ENCODE peak calls at places on chromosome 12, in nine cellular contexts. One of them, this sample, is unnamed.

GRCh38 chr12:32698285-32698684 is 19.2 kb downstream of the DNM1L start:
- DNase-seq in MM.1S: no peak
- DNase-seq in lower lobe of right lung: no peak
- DNase-seq in ascending aorta: no peak
- DNase-seq in GM12865: no peak
- DNase-seq in tibial artery: no peak
- DNase-seq in mammary epithelial cell: no peak
- DNase-seq in AG10803: no peak
- DNase-seq in BJ: no peak
- DNase-seq in this sample: peak

GRCh38 chr12:107681836-107682820 is 3.5 kb upstream of the PWP1 start:
- DNase-seq in MM.1S: no peak
- DNase-seq in lower lobe of right lung: no peak
- DNase-seq in ascending aorta: no peak
- DNase-seq in GM12865: no peak
- DNase-seq in tibial artery: no peak
- DNase-seq in mammary epithelial cell: no peak
- DNase-seq in AG10803: no peak
- DNase-seq in BJ: no peak
- DNase-seq in this sample: no peak

GRCh38 chr12:119744900-119745606 is 77.1 kb downstream of the PRKAB1 start:
- DNase-seq in MM.1S: no peak
- DNase-seq in lower lobe of right lung: no peak
- DNase-seq in ascending aorta: no peak
- DNase-seq in GM12865: no peak
- DNase-seq in tibial artery: no peak
- DNase-seq in mammary epithelial cell: no peak
- DNase-seq in AG10803: no peak
- DNase-seq in BJ: no peak
- DNase-seq in this sample: no peak

GRCh38 chr12:127398026-127398715 is 868.8 kb upstream of the TMEM132C start:
- DNase-seq in MM.1S: no peak
- DNase-seq in lower lobe of right lung: no peak
- DNase-seq in ascending aorta: no peak
- DNase-seq in GM12865: no peak
- DNase-seq in tibial artery: no peak
- DNase-seq in mammary epithelial cell: peak
- DNase-seq in AG10803: no peak
- DNase-seq in BJ: no peak
- DNase-seq in this sample: no peak

GRCh38 chr12:81077329-81077685 is 572 bp upstream of the ACSS3 start:
- DNase-seq in MM.1S: no peak
- DNase-seq in lower lobe of right lung: no peak
- DNase-seq in ascending aorta: no peak
- DNase-seq in GM12865: no peak
- DNase-seq in tibial artery: no peak
- DNase-seq in mammary epithelial cell: no peak
- DNase-seq in AG10803: peak
- DNase-seq in BJ: no peak
- DNase-seq in this sample: peak

GRCh38 chr12:26795899-26796298 is 37.1 kb downstream of the ITPR2 start:
- DNase-seq in MM.1S: no peak
- DNase-seq in lower lobe of right lung: no peak
- DNase-seq in ascending aorta: no peak
- DNase-seq in GM12865: no peak
- DNase-seq in tibial artery: no peak
- DNase-seq in mammary epithelial cell: no peak
- DNase-seq in AG10803: no peak
- DNase-seq in BJ: no peak
- DNase-seq in this sample: no peak

GRCh38 chr12:119649202-119649808 is 18.6 kb upstream of the PRKAB1 start:
- DNase-seq in MM.1S: no peak
- DNase-seq in lower lobe of right lung: no peak
- DNase-seq in ascending aorta: no peak
- DNase-seq in GM12865: no peak
- DNase-seq in tibial artery: no peak
- DNase-seq in mammary epithelial cell: no peak
- DNase-seq in AG10803: no peak
- DNase-seq in BJ: no peak
- DNase-seq in this sample: peak

GRCh38 chr12:16939871-16940306 is 333.9 kb upstream of the LMO3 start:
- DNase-seq in MM.1S: peak
- DNase-seq in lower lobe of right lung: peak
- DNase-seq in ascending aorta: no peak
- DNase-seq in GM12865: peak
- DNase-seq in tibial artery: no peak
- DNase-seq in mammary epithelial cell: peak
- DNase-seq in AG10803: peak
- DNase-seq in BJ: no peak
- DNase-seq in this sample: peak

GRCh38 chr12:93624595-93625294 is 52.3 kb downstream of the SOCS2 start:
- DNase-seq in MM.1S: peak
- DNase-seq in lower lobe of right lung: no peak
- DNase-seq in ascending aorta: no peak
- DNase-seq in GM12865: peak
- DNase-seq in tibial artery: no peak
- DNase-seq in mammary epithelial cell: peak
- DNase-seq in AG10803: peak
- DNase-seq in BJ: peak
- DNase-seq in this sample: no peak

GRCh38 chr12:74365178-74365964 is 172.3 kb upstream of the ATXN7L3B start:
- DNase-seq in MM.1S: peak
- DNase-seq in lower lobe of right lung: peak
- DNase-seq in ascending aorta: no peak
- DNase-seq in GM12865: peak
- DNase-seq in tibial artery: no peak
- DNase-seq in mammary epithelial cell: peak
- DNase-seq in AG10803: peak
- DNase-seq in BJ: no peak
- DNase-seq in this sample: peak

GRCh38 chr12:264269-264668 is 1.6 kb upstream of the SLC6A13 start:
- DNase-seq in MM.1S: no peak
- DNase-seq in lower lobe of right lung: no peak
- DNase-seq in ascending aorta: no peak
- DNase-seq in GM12865: no peak
- DNase-seq in tibial artery: no peak
- DNase-seq in mammary epithelial cell: no peak
- DNase-seq in AG10803: no peak
- DNase-seq in BJ: no peak
- DNase-seq in this sample: no peak

GRCh38 chr12:10361622-10362021 is 28.2 kb downstream of the KLRK1 start:
- DNase-seq in MM.1S: no peak
- DNase-seq in lower lobe of right lung: no peak
- DNase-seq in ascending aorta: no peak
- DNase-seq in GM12865: no peak
- DNase-seq in tibial artery: no peak
- DNase-seq in mammary epithelial cell: peak
- DNase-seq in AG10803: peak
- DNase-seq in BJ: no peak
- DNase-seq in this sample: no peak

GRCh38 chr12:1579626-1580025 is 14.8 kb downstream of the FBXL14 start:
- DNase-seq in MM.1S: no peak
- DNase-seq in lower lobe of right lung: no peak
- DNase-seq in ascending aorta: no peak
- DNase-seq in GM12865: no peak
- DNase-seq in tibial artery: no peak
- DNase-seq in mammary epithelial cell: no peak
- DNase-seq in AG10803: peak
- DNase-seq in BJ: no peak
- DNase-seq in this sample: no peak

GRCh38 chr12:4496145-4496838 is 42.4 kb upstream of the RAD51AP1 start:
- DNase-seq in MM.1S: no peak
- DNase-seq in lower lobe of right lung: no peak
- DNase-seq in ascending aorta: no peak
- DNase-seq in GM12865: peak
- DNase-seq in tibial artery: no peak
- DNase-seq in mammary epithelial cell: no peak
- DNase-seq in AG10803: no peak
- DNase-seq in BJ: no peak
- DNase-seq in this sample: no peak

DNA sequence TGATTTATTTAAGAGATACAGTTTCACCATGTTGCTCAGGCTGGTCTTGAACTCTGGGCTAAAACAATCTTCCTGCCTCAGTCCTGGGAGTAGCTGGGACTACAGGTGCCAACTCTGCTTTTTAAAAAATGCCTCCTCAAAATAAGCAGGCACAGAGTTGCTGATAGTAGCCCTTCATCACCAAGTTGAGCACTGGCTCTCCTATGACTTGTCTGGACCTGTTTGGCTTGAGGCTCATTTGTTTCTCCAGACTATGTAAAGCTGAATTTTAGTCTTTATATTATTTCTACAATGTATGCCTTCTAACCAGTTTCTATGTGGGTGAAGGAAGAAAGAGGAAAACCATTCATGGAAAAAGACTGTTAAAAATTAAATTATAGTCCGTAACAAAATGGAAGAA is 39.5 kb upstream of the RAD51AP1 start:
- DNase-seq in MM.1S: no peak
- DNase-seq in lower lobe of right lung: no peak
- DNase-seq in ascending aorta: no peak
- DNase-seq in GM12865: no peak
- DNase-seq in tibial artery: no peak
- DNase-seq in mammary epithelial cell: peak
- DNase-seq in AG10803: no peak
- DNase-seq in BJ: no peak
- DNase-seq in this sample: no peak
- H3K4me3 ChIP-seq in MM.1S: no peak
- H3K4me3 ChIP-seq in lower lobe of right lung: no peak
- H3K4me3 ChIP-seq in ascending aorta: no peak
- H3K4me3 ChIP-seq in GM12865: no peak
- H3K4me3 ChIP-seq in tibial artery: no peak
- H3K4me3 ChIP-seq in mammary epithelial cell: no peak
- H3K4me3 ChIP-seq in AG10803: no peak
- H3K4me3 ChIP-seq in BJ: no peak
- H3K4me3 ChIP-seq in this sample: no peak

GRCh38 chr12:76033116-76034001 is 1.8 kb upstream of the PHLDA1 start:
- DNase-seq in MM.1S: no peak
- DNase-seq in lower lobe of right lung: no peak
- DNase-seq in ascending aorta: no peak
- DNase-seq in GM12865: no peak
- DNase-seq in tibial artery: no peak
- DNase-seq in mammary epithelial cell: peak
- DNase-seq in AG10803: peak
- DNase-seq in BJ: no peak
- DNase-seq in this sample: no peak
- H3K4me3 ChIP-seq in MM.1S: peak
- H3K4me3 ChIP-seq in lower lobe of right lung: peak
- H3K4me3 ChIP-seq in ascending aorta: no peak
- H3K4me3 ChIP-seq in GM12865: peak
- H3K4me3 ChIP-seq in tibial artery: no peak
- H3K4me3 ChIP-seq in mammary epithelial cell: peak
- H3K4me3 ChIP-seq in AG10803: peak
- H3K4me3 ChIP-seq in BJ: no peak
- H3K4me3 ChIP-seq in this sample: peak

GRCh38 chr12:57581802-57582201 is 9.2 kb upstream of the PIP4K2C start:
- DNase-seq in MM.1S: no peak
- DNase-seq in lower lobe of right lung: no peak
- DNase-seq in ascending aorta: no peak
- DNase-seq in GM12865: no peak
- DNase-seq in tibial artery: no peak
- DNase-seq in mammary epithelial cell: no peak
- DNase-seq in AG10803: no peak
- DNase-seq in BJ: no peak
- DNase-seq in this sample: no peak

GRCh38 chr12:57584050-57584449 is 6.9 kb upstream of the PIP4K2C start:
- DNase-seq in MM.1S: no peak
- DNase-seq in lower lobe of right lung: no peak
- DNase-seq in ascending aorta: no peak
- DNase-seq in GM12865: no peak
- DNase-seq in tibial artery: no peak
- DNase-seq in mammary epithelial cell: no peak
- DNase-seq in AG10803: no peak
- DNase-seq in BJ: no peak
- DNase-seq in this sample: no peak

GRCh38 chr12:57584690-57585089 is 6.3 kb upstream of the PIP4K2C start:
- DNase-seq in MM.1S: no peak
- DNase-seq in lower lobe of right lung: no peak
- DNase-seq in ascending aorta: no peak
- DNase-seq in GM12865: no peak
- DNase-seq in tibial artery: no peak
- DNase-seq in mammary epithelial cell: no peak
- DNase-seq in AG10803: no peak
- DNase-seq in BJ: no peak
- DNase-seq in this sample: no peak

GRCh38 chr12:57582440-57582839 is 8.6 kb upstream of the PIP4K2C start:
- DNase-seq in MM.1S: no peak
- DNase-seq in lower lobe of right lung: no peak
- DNase-seq in ascending aorta: no peak
- DNase-seq in GM12865: no peak
- DNase-seq in tibial artery: no peak
- DNase-seq in mammary epithelial cell: no peak
- DNase-seq in AG10803: no peak
- DNase-seq in BJ: no peak
- DNase-seq in this sample: no peak

GRCh38 chr12:57583008-57583831 is 7.8 kb upstream of the PIP4K2C start:
- DNase-seq in MM.1S: peak
- DNase-seq in lower lobe of right lung: no peak
- DNase-seq in ascending aorta: no peak
- DNase-seq in GM12865: peak
- DNase-seq in tibial artery: peak
- DNase-seq in mammary epithelial cell: peak
- DNase-seq in AG10803: peak
- DNase-seq in BJ: no peak
- DNase-seq in this sample: peak
- H3K4me3 ChIP-seq in MM.1S: peak
- H3K4me3 ChIP-seq in lower lobe of right lung: no peak
- H3K4me3 ChIP-seq in ascending aorta: no peak
- H3K4me3 ChIP-seq in GM12865: no peak
- H3K4me3 ChIP-seq in tibial artery: no peak
- H3K4me3 ChIP-seq in mammary epithelial cell: no peak
- H3K4me3 ChIP-seq in AG10803: no peak
- H3K4me3 ChIP-seq in BJ: no peak
- H3K4me3 ChIP-seq in this sample: no peak

GRCh38 chr12:125988545-125988944 is 923.3 kb downstream of the AACS start:
- DNase-seq in MM.1S: no peak
- DNase-seq in lower lobe of right lung: no peak
- DNase-seq in ascending aorta: no peak
- DNase-seq in GM12865: no peak
- DNase-seq in tibial artery: no peak
- DNase-seq in mammary epithelial cell: no peak
- DNase-seq in AG10803: no peak
- DNase-seq in BJ: no peak
- DNase-seq in this sample: no peak

GRCh38 chr12:125983094-125983783 is 918.0 kb downstream of the AACS start:
- DNase-seq in MM.1S: no peak
- DNase-seq in lower lobe of right lung: peak
- DNase-seq in ascending aorta: no peak
- DNase-seq in GM12865: no peak
- DNase-seq in tibial artery: no peak
- DNase-seq in mammary epithelial cell: no peak
- DNase-seq in AG10803: no peak
- DNase-seq in BJ: no peak
- DNase-seq in this sample: no peak

GRCh38 chr12:125981610-125982253 is 916.5 kb downstream of the AACS start:
- DNase-seq in MM.1S: no peak
- DNase-seq in lower lobe of right lung: no peak
- DNase-seq in ascending aorta: no peak
- DNase-seq in GM12865: no peak
- DNase-seq in tibial artery: no peak
- DNase-seq in mammary epithelial cell: no peak
- DNase-seq in AG10803: no peak
- DNase-seq in BJ: no peak
- DNase-seq in this sample: no peak

GRCh38 chr12:125989716-125990115 is 924.5 kb downstream of the AACS start:
- DNase-seq in MM.1S: no peak
- DNase-seq in lower lobe of right lung: no peak
- DNase-seq in ascending aorta: no peak
- DNase-seq in GM12865: no peak
- DNase-seq in tibial artery: no peak
- DNase-seq in mammary epithelial cell: no peak
- DNase-seq in AG10803: no peak
- DNase-seq in BJ: no peak
- DNase-seq in this sample: no peak

GRCh38 chr12:125983784-125984510 is 918.7 kb downstream of the AACS start:
- DNase-seq in MM.1S: no peak
- DNase-seq in lower lobe of right lung: peak
- DNase-seq in ascending aorta: no peak
- DNase-seq in GM12865: no peak
- DNase-seq in tibial artery: no peak
- DNase-seq in mammary epithelial cell: no peak
- DNase-seq in AG10803: no peak
- DNase-seq in BJ: no peak
- DNase-seq in this sample: no peak
- H3K4me3 ChIP-seq in MM.1S: no peak
- H3K4me3 ChIP-seq in lower lobe of right lung: peak
- H3K4me3 ChIP-seq in ascending aorta: peak
- H3K4me3 ChIP-seq in GM12865: no peak
- H3K4me3 ChIP-seq in tibial artery: peak
- H3K4me3 ChIP-seq in mammary epithelial cell: peak
- H3K4me3 ChIP-seq in AG10803: no peak
- H3K4me3 ChIP-seq in BJ: peak
- H3K4me3 ChIP-seq in this sample: no peak

This sample was measured in SJCRH30.